ENCODE peak calls at places on chromosomes 1 and 21, in nine cellular contexts. J is PC-3; E is HT-29; D is dorsolateral prefrontal cortex; Z is activated T-cell treated with anti-CD3 and anti-CD28 coated beads for 1 hour; U is stimulated activated CD4-positive, alpha-beta T cell treated with anti-CD3 and anti-CD28 coated beads, Interleukin-12 subunit alpha, Interleukin-12 subunit beta, amount 100 ng/mL, for 4 hours; F is effector CD8-positive, alpha-beta T cell; H is EL; O is NCI-H446 treated with DMSO at 0.1 percent for 48 hours. G is an unnamed sample.

GRCh38 chr1:117719004-117719403 is 113.2 kb downstream of the TENT5C start:
- DNase-seq in F (no peak), E (no peak), O (no peak), Z (no peak), D (no peak), U (no peak), J (no peak), H (no peak), G (no peak)

GRCh38 chr21:40422851-40423635 is 423.9 kb downstream of the DSCAM start:
- DNase-seq in Z (no peak), U (no peak), E (no peak), F (no peak), J (no peak), O (no peak), D (no peak), H (no peak), G (no peak)

GRCh38 chr21:37267269-37268185 is at the start of gene VPS26C:
- DNase-seq in D (peak), H (peak), E (peak), U (peak), F (peak), Z (peak), O (peak), J (peak), G (peak)

GRCh38 chr1:204077979-204078696 is 5.2 kb downstream of the SOX13 start:
- DNase-seq in F (no peak), U (no peak), E (peak), D (no peak), H (no peak), J (no peak), O (no peak), Z (no peak), G (no peak)

GRCh38 chr21:29238052-29238966 is 60.4 kb upstream of the BACH1 start:
- DNase-seq in H (peak), D (no peak), Z (no peak), J (no peak), U (no peak), E (no peak), F (no peak), O (peak), G (no peak)

GRCh38 chr1:83676106-83676505 is 322.8 kb downstream of the TTLL7 start:
- DNase-seq in E (no peak), H (no peak), F (no peak), D (no peak), O (no peak), J (peak), U (no peak), Z (no peak), G (no peak)

GRCh38 chr1:19101244-19101643 is 108.8 kb downstream of the UBR4 start:
- DNase-seq in H (peak), O (no peak), Z (no peak), J (peak), U (no peak), F (no peak), E (no peak), D (no peak), G (no peak)

GRCh38 chr1:81327103-81327728 is 473.5 kb upstream of the ADGRL2 start:
- DNase-seq in O (no peak), E (no peak), U (no peak), J (no peak), D (no peak), Z (no peak), F (no peak), H (no peak), G (no peak)

GRCh38 chr1:181083842-181084605 is 4.5 kb upstream of the IER5 start:
- DNase-seq in F (peak), J (peak), U (no peak), Z (peak), D (no peak), O (peak), H (peak), E (peak), G (no peak)

GRCh38 chr21:38448619-38449186 is 49.6 kb downstream of the ERG start:
- DNase-seq in E (no peak), J (no peak), U (no peak), Z (no peak), F (no peak), H (no peak), O (no peak), D (no peak), G (no peak)

G was measured in natural killer cell treated with Interleukin-12 subunit alpha and Interleukin-12 subunit beta and Interleukin-15 and Interleukin-18, amount 100 ng/mL, for 72 hours.